ENCODE peak calls at places on chromosomes 16 and 17, in four cellular contexts. X is NCI-H2171, K is fibroblast of lung, Z is nephron progenitor cell. P is an unnamed sample.

GRCh38 chr17:77036841-77037381 is 103.9 kb upstream of the SEC14L1 start:
- DNase-seq in X (no peak), K (peak; percentile 62), Z (no peak), P (peak; percentile 6)

GRCh38 chr16:73107371-73107770 is 59.4 kb upstream of the ZFHX3 start:
- DNase-seq in K (no peak), X (no peak), Z (no peak), P (no peak)

GRCh38 chr17:50155115-50155819 is 4.8 kb upstream of the PPP1R9B start:
- DNase-seq in Z (no peak), K (no peak), X (no peak), P (peak; percentile 64)

GRCh38 chr16:82011199-82011641 is at the start of gene SDR42E1:
- DNase-seq in X (peak; percentile 89), K (peak; percentile 10), Z (no peak), P (no peak)

GRCh38 chr17:7177210-7177953 is 1.8 kb downstream of the ASGR1 start:
- DNase-seq in K (peak; percentile 61), X (peak; percentile 56), Z (peak; percentile 88), P (no peak)

GRCh38 chr17:66910651-66911285 is 53.7 kb upstream of the CACNG4 start:
- DNase-seq in X (no peak), Z (no peak), K (no peak), P (no peak)

GRCh38 chr17:17570207-17570797 is 21.2 kb downstream of the PEMT start:
- DNase-seq in X (peak; percentile 67), Z (peak; percentile 48), K (peak; percentile 12), P (no peak)

GRCh38 chr17:61591930-61592329 is 911 bp upstream of the NACA2 start:
- DNase-seq in K (no peak), Z (no peak), X (no peak), P (no peak)

GRCh38 chr17:75679706-75680201 is 12.6 kb downstream of the SAP30BP start:
- DNase-seq in K (peak; percentile 41), X (no peak), Z (no peak), P (no peak)

GRCh38 chr17:45225051-45225700 is 3.5 kb downstream of the FMNL1 start:
- DNase-seq in Z (no peak), X (no peak), K (no peak), P (no peak)

GRCh38 chr16:11301645-11302513 is 20.7 kb upstream of the PRM1 start:
- DNase-seq in Z (no peak), K (peak; percentile 27), X (no peak), P (no peak)

GRCh38 chr17:64309021-64309420 is 46.0 kb upstream of the TEX2 start:
- DNase-seq in X (no peak), K (no peak), Z (no peak), P (no peak)

GRCh38 chr16:50272111-50272571 is 5.8 kb downstream of the ADCY7 start:
- DNase-seq in K (no peak), Z (no peak), X (no peak), P (no peak)

GRCh38 chr16:27853101-27853500 is 210.4 kb downstream of the GSG1L start:
- DNase-seq in K (no peak), X (no peak), Z (no peak), P (no peak)

GRCh38 chr16:20344630-20345029 is 7.9 kb downstream of the UMOD start:
- DNase-seq in X (no peak), Z (no peak), K (no peak), P (no peak)

GRCh38 chr16:50071075-50071671 is 5.4 kb downstream of the HEATR3 start:
- DNase-seq in K (no peak), X (no peak), Z (no peak), P (no peak)

GRCh38 chr16:82562183-82562677 is 64.5 kb upstream of the CDH13 start:
- DNase-seq in K (no peak), Z (no peak), X (no peak), P (no peak)

GRCh38 chr16:26598061-26598460 is 468.7 kb upstream of the C16orf82 start:
- DNase-seq in X (no peak), K (no peak), Z (no peak), P (no peak)

GRCh38 chr17:66273391-66273722 is 29.1 kb upstream of the PRKCA start:
- DNase-seq in Z (no peak), K (no peak), X (no peak), P (no peak)

GRCh38 chr17:2990396-2990795 is 73.0 kb downstream of the OR1D5 start:
- DNase-seq in K (no peak), X (no peak), Z (no peak), P (no peak)

GRCh38 chr16:77896357-77896972 is 108.1 kb downstream of the VAT1L start:
- DNase-seq in K (peak; percentile 11), Z (no peak), X (no peak), P (no peak)

GRCh38 chr17:72730091-72730490 is 362.4 kb downstream of the SLC39A11 start:
- DNase-seq in K (peak; percentile 52), X (no peak), Z (no peak), P (no peak)

GRCh38 chr16:55513616-55514015 is 4.7 kb downstream of the LPCAT2 start:
- DNase-seq in Z (no peak), K (peak; percentile 34), X (no peak), P (no peak)

GRCh38 chr17:76659928-76660614 is 16.5 kb upstream of the ST6GALNAC1 start:
- DNase-seq in Z (peak; percentile 74), K (no peak), X (peak; percentile 42), P (no peak)

GRCh38 chr16:68332411-68333121 is 21.7 kb downstream of the PRMT7 start:
- DNase-seq in K (peak; percentile 40), Z (no peak), X (no peak), P (no peak)

GRCh38 chr17:37117743-37118142 is 169.0 kb downstream of the AATF start:
- DNase-seq in K (no peak), X (peak; percentile 53), Z (no peak), P (no peak)

GRCh38 chr17:27578718-27579085 is 52.3 kb upstream of the LGALS9 start:
- DNase-seq in X (no peak), Z (no peak), K (peak; percentile 71), P (no peak)

GRCh38 chr16:68311316-68311620 is 449 bp downstream of the PRMT7 start:
- DNase-seq in Z (no peak), X (no peak), K (peak; percentile 52), P (no peak)

GRCh38 chr16:3458852-3459361 is 15.4 kb downstream of the NAA60 start:
- DNase-seq in X (no peak), Z (no peak), K (peak; percentile 16), P (no peak)

GRCh38 chr17:34527121-34527907 is 52.1 kb upstream of the TMEM132E start:
- DNase-seq in X (no peak), K (no peak), Z (no peak), P (no peak)

GRCh38 chr17:64097196-64097936 is 32.6 kb downstream of the ERN1 start:
- DNase-seq in K (peak; percentile 47), Z (no peak), X (no peak), P (peak; percentile 76)